ENCODE peak calls at places on chromosome 9, in ten cellular contexts. I is pancreas; W is left cardiac atrium; T is memory B cell; Q is IMR-90; Y is naive thymus-derived CD4-positive, alpha-beta T cell; M is Karpas-422; P is mesothelial cell of epicardium; K is NCI-H82; N is fibroblast of villous mesenchyme. F is an unnamed sample.

GRCh38 chr9:111621895-111622480 is 9.1 kb upstream of the DNAJC25 start:
- DNase-seq in I (no peak), W (no peak), T (no peak), Q (peak), Y (no peak), M (peak), P (no peak), K (peak), N (peak), F (peak)

GRCh38 chr9:129849042-129849441 is 13.8 kb downstream of the USP20 start:
- DNase-seq in I (no peak), W (no peak), T (no peak), Q (no peak), Y (no peak), M (no peak), P (no peak), K (no peak), N (no peak), F (no peak)

GRCh38 chr9:97307500-97308163 is at the start of gene CCDC180:
- DNase-seq in I (no peak), W (peak), T (no peak), Q (no peak), Y (no peak), M (no peak), P (no peak), K (no peak), N (peak), F (peak)

GRCh38 chr9:116342071-116342470 is 188.5 kb downstream of the PAPPA start:
- DNase-seq in I (no peak), W (no peak), T (no peak), Q (no peak), Y (no peak), M (no peak), P (no peak), K (no peak), N (peak), F (no peak)

GRCh38 chr9:83141887-83142286 is 78.9 kb upstream of the RASEF start:
- DNase-seq in I (no peak), W (no peak), T (no peak), Q (no peak), Y (no peak), M (no peak), P (no peak), K (no peak), N (no peak), F (no peak)

GRCh38 chr9:87865626-87866025 is 17.1 kb upstream of the SPATA31E1 start:
- DNase-seq in I (no peak), W (no peak), T (no peak), Q (peak), Y (no peak), M (no peak), P (no peak), K (no peak), N (no peak), F (no peak)

GRCh38 chr9:91425270-91425669 is 1.6 kb upstream of the NFIL3 start:
- DNase-seq in I (no peak), W (no peak), T (no peak), Q (no peak), Y (no peak), M (no peak), P (no peak), K (no peak), N (no peak), F (no peak)

GRCh38 chr9:22129134-22129533 is 120.0 kb upstream of the CDKN2B start:
- DNase-seq in I (no peak), W (no peak), T (no peak), Q (no peak), Y (no peak), M (no peak), P (no peak), K (no peak), N (peak), F (no peak)

GRCh38 chr9:19484699-19485098 is 75.9 kb downstream of the ACER2 start:
- DNase-seq in I (no peak), W (no peak), T (no peak), Q (no peak), Y (no peak), M (no peak), P (no peak), K (no peak), N (no peak), F (no peak)

GRCh38 chr9:106179181-106179580 is 484.8 kb downstream of the TMEM38B start:
- DNase-seq in I (no peak), W (no peak), T (no peak), Q (no peak), Y (no peak), M (no peak), P (no peak), K (no peak), N (no peak), F (no peak)